ENCODE peak calls at places on chromosomes 13 and 19, in nine cellular contexts. L is NCI-H524 treated with DMSO at 0.1 percent for 48 hours; C is stimulated activated CD8-positive, alpha-beta memory T cell treated with anti-CD3 and anti-CD28 coated beads, Interleukin-4, amount 100 ng/mL, for 48 hours; O is nephron progenitor cell; K is AG04450; X is IMR-90; H is left ventricle myocardium inferior; D is GM10248; M is A172. S is an unnamed sample.

GRCh38 chr19:21202865-21203494 is 61.1 kb downstream of the ZNF431 start:
- DNase-seq in L (no peak), C (peak; percentile 29), O (peak; percentile 3), K (no peak), X (peak; percentile 14), H (no peak), D (peak; percentile 14), M (no peak), S (no peak)

GRCh38 chr19:19775891-19776205 is 42.9 kb upstream of the ZNF14 start:
- DNase-seq in L (no peak), C (no peak), O (no peak), K (no peak), X (no peak), H (no peak), D (no peak), M (no peak), S (no peak)

GRCh38 chr19:17681505-17682125 is 6.5 kb downstream of the UNC13A start:
- DNase-seq in L (no peak), C (peak; percentile 70), O (peak; percentile 89), K (peak; percentile 6), X (peak; percentile 56), H (peak; percentile 31), D (peak; percentile 64), M (peak; percentile 55), S (peak; percentile 44)

GRCh38 chr13:44971656-44972595 is 17.3 kb downstream of the NUFIP1 start:
- DNase-seq in L (no peak), C (no peak), O (no peak), K (no peak), X (peak; percentile 68), H (no peak), D (peak; percentile 25), M (no peak), S (no peak)

GRCh38 chr13:26254583-26255102 is 714 bp downstream of the CDK8 start:
- DNase-seq in L (no peak), C (peak; percentile 63), O (peak; percentile 58), K (no peak), X (peak; percentile 31), H (peak; percentile 46), D (peak; percentile 51), M (peak; percentile 7), S (peak; percentile 44)

GRCh38 chr19:7554990-7555864 is 19.7 kb downstream of the PNPLA6 start:
- DNase-seq in L (no peak), C (peak; percentile 66), O (peak; percentile 56), K (no peak), X (no peak), H (no peak), D (no peak), M (no peak), S (no peak)

GRCh38 chr13:51222510-51223283 is 499 bp downstream of the FAM124A start:
- DNase-seq in L (no peak), C (peak; percentile 26), O (no peak), K (no peak), X (no peak), H (no peak), D (peak; percentile 18), M (no peak), S (no peak)

GRCh38 chr13:58712191-58712590 is 1080.6 kb downstream of the PCDH17 start:
- DNase-seq in L (no peak), C (no peak), O (peak; percentile 6), K (no peak), X (no peak), H (no peak), D (no peak), M (peak; percentile 0), S (no peak)

GRCh38 chr13:99657848-99658265 is 156.6 kb downstream of the TM9SF2 start:
- DNase-seq in L (no peak), C (peak; percentile 49), O (peak; percentile 52), K (no peak), X (no peak), H (peak; percentile 31), D (no peak), M (no peak), S (no peak)

GRCh38 chr13:91450913-91451312 is 52.5 kb downstream of the GPC5 start:
- DNase-seq in L (no peak), C (no peak), O (no peak), K (no peak), X (no peak), H (no peak), D (no peak), M (no peak), S (no peak)

GRCh38 chr13:67230774-67231480 is 791 bp upstream of the PCDH9 start:
- DNase-seq in L (no peak), C (peak; percentile 50), O (peak; percentile 78), K (peak; percentile 23), X (peak; percentile 64), H (peak; percentile 51), D (peak; percentile 32), M (peak; percentile 35), S (peak; percentile 18)

GRCh38 chr19:58558623-58559274 is 338 bp upstream of the UBE2M start:
- DNase-seq in L (no peak), C (peak; percentile 99), O (peak; percentile 100), K (peak; percentile 97), X (peak; percentile 98), H (peak; percentile 99), D (peak; percentile 95), M (peak; percentile 99), S (peak; percentile 99)

GRCh38 chr13:32938907-32939306 is 77.3 kb upstream of the KL start:
- DNase-seq in L (no peak), C (no peak), O (no peak), K (no peak), X (peak; percentile 61), H (no peak), D (no peak), M (peak; percentile 8), S (no peak)

GRCh38 chr19:4811328-4812131 is 20.0 kb downstream of the TICAM1 start:
- DNase-seq in L (peak; percentile 3), C (peak; percentile 99), O (peak; percentile 92), K (no peak), X (peak; percentile 45), H (peak; percentile 85), D (peak; percentile 84), M (peak; percentile 55), S (peak; percentile 92)

GRCh38 chr13:51230473-51231105 is 8.4 kb downstream of the FAM124A start:
- DNase-seq in L (no peak), C (no peak), O (no peak), K (no peak), X (peak; percentile 7), H (peak; percentile 65), D (no peak), M (no peak), S (no peak)

GRCh38 chr19:55592391-55593090 is 6.8 kb downstream of the FIZ1 start:
- DNase-seq in L (no peak), C (no peak), O (no peak), K (no peak), X (no peak), H (no peak), D (no peak), M (no peak), S (no peak)

GRCh38 chr13:107367258-107367657 is 799.3 kb upstream of the ARGLU1 start:
- DNase-seq in L (no peak), C (no peak), O (no peak), K (no peak), X (peak; percentile 58), H (no peak), D (no peak), M (peak; percentile 20), S (no peak)

GRCh38 chr19:54183431-54183830 is 5.9 kb downstream of the MBOAT7 start:
- DNase-seq in L (no peak), C (no peak), O (no peak), K (no peak), X (no peak), H (no peak), D (no peak), M (no peak), S (no peak)

GRCh38 chr13:33126909-33127607 is 110.8 kb downstream of the KL start:
- DNase-seq in L (no peak), C (no peak), O (no peak), K (no peak), X (peak; percentile 65), H (peak; percentile 40), D (no peak), M (no peak), S (no peak)

GRCh38 chr13:95535243-95535642 is 17.3 kb upstream of the CLDN10 start:
- DNase-seq in L (no peak), C (no peak), O (no peak), K (no peak), X (peak; percentile 73), H (no peak), D (no peak), M (peak; percentile 90), S (no peak)

GRCh38 chr19:1411255-1412191 is 4.1 kb downstream of the DAZAP1 start:
- DNase-seq in L (no peak), C (peak; percentile 50), O (no peak), K (no peak), X (peak; percentile 54), H (peak; percentile 80), D (no peak), M (peak; percentile 82), S (no peak)

GRCh38 chr19:799076-799881 is 2.0 kb downstream of the PTBP1 start:
- DNase-seq in L (no peak), C (no peak), O (peak; percentile 42), K (no peak), X (peak; percentile 49), H (no peak), D (no peak), M (no peak), S (no peak)

GRCh38 chr13:29484236-29484635 is 111.3 kb downstream of the SLC7A1 start:
- DNase-seq in L (no peak), C (no peak), O (no peak), K (no peak), X (no peak), H (no peak), D (no peak), M (no peak), S (no peak)

GRCh38 chr19:6103217-6103644 is 7.1 kb downstream of the RFX2 start:
- DNase-seq in L (no peak), C (no peak), O (no peak), K (peak; percentile 56), X (peak; percentile 87), H (peak; percentile 72), D (no peak), M (peak; percentile 81), S (no peak)

GRCh38 chr13:64912141-64912540 is 2318.0 kb downstream of the PCDH9 start:
- DNase-seq in L (no peak), C (no peak), O (no peak), K (peak; percentile 23), X (peak; percentile 83), H (no peak), D (no peak), M (peak; percentile 83), S (no peak)

S was measured in activated CD8-positive, alpha-beta memory T cell treated with anti-CD3 and anti-CD28 coated beads, Interleukin-2, amount 50 U/mL, for 4 hours.